ENCODE peak calls at places on chromosomes 3 and 15, in four cellular contexts. Q is K562; W is activated CD4-positive, alpha-beta T cell treated with anti-CD3 and anti-CD28 coated beads for 24 hours; Y is stimulated activated CD8-positive, alpha-beta memory T cell treated with anti-CD3 and anti-CD28 coated beads, Interleukin-7, amount 100 ng/mL, for 4 hours. G is an unnamed sample.

GRCh38 chr15:33111051-33111451 is 83.5 kb downstream of the FMN1 start:
- DNase-seq in Q (no peak), W (no peak), Y (no peak), G (no peak)

GRCh38 chr3:197022405-197023231 is 7.0 kb downstream of the MELTF start:
- DNase-seq in Q (no peak), W (no peak), Y (no peak), G (peak; percentile 68)

GRCh38 chr15:40964006-40964405 is 10.7 kb downstream of the CHAC1 start:
- DNase-seq in Q (peak; percentile 39), W (no peak), Y (no peak), G (no peak)

GRCh38 chr3:115279939-115280338 is 132.9 kb upstream of the ZBTB20 start:
- DNase-seq in Q (no peak), W (no peak), Y (no peak), G (no peak)

GRCh38 chr3:171640520-171641412 is 169.5 kb downstream of the PLD1 start:
- DNase-seq in Q (no peak), W (no peak), Y (no peak), G (no peak)

GRCh38 chr3:181756645-181757044 is 44.9 kb downstream of the SOX2 start:
- DNase-seq in Q (no peak), W (no peak), Y (no peak), G (peak; percentile 52)

GRCh38 chr3:152309535-152310317 is 41.0 kb downstream of the MBNL1 start:
- DNase-seq in Q (no peak), W (no peak), Y (no peak), G (no peak)

GRCh38 chr3:55718475-55718874 is 231.4 kb upstream of the WNT5A start:
- DNase-seq in Q (no peak), W (no peak), Y (no peak), G (no peak)

GRCh38 chr15:26201177-26201858 is 338.2 kb upstream of the ATP10A start:
- DNase-seq in Q (no peak), W (no peak), Y (no peak), G (peak; percentile 38)

GRCh38 chr3:120177151-120177550 is 82.9 kb upstream of the GSK3B start:
- DNase-seq in Q (no peak), W (no peak), Y (no peak), G (peak; percentile 43)

GRCh38 chr3:159829056-159829995 is 159.3 kb upstream of the IL12A start:
- DNase-seq in Q (no peak), W (no peak), Y (no peak), G (no peak)

GRCh38 chr15:85495096-85495495 is 114.7 kb downstream of the AKAP13 start:
- DNase-seq in Q (no peak), W (no peak), Y (no peak), G (no peak)

GRCh38 chr15:75327005-75327404 is 8.9 kb upstream of the COMMD4 start:
- DNase-seq in Q (no peak), W (no peak), Y (no peak), G (peak; percentile 43)

GRCh38 chr15:59380902-59381610 is 8.4 kb upstream of the MYO1E start:
- DNase-seq in Q (no peak), W (no peak), Y (no peak), G (no peak)

GRCh38 chr15:86620636-86621349 is 541.1 kb downstream of the AGBL1 start:
- DNase-seq in Q (no peak), W (no peak), Y (no peak), G (no peak)

GRCh38 chr3:160018959-160019358 is 30.3 kb downstream of the IL12A start:
- DNase-seq in Q (no peak), W (no peak), Y (no peak), G (no peak)

GRCh38 chr3:46091971-46092703 is 64.9 kb upstream of the XCR1 start:
- DNase-seq in Q (no peak), W (no peak), Y (no peak), G (no peak)

GRCh38 chr15:85403745-85404144 is 23.3 kb downstream of the AKAP13 start:
- DNase-seq in Q (no peak), W (no peak), Y (no peak), G (no peak)

GRCh38 chr15:76343313-76343996 is 6.9 kb downstream of the ISL2 start:
- DNase-seq in Q (no peak), W (no peak), Y (no peak), G (peak; percentile 30)

GRCh38 chr3:16884084-16884747 is 539 bp upstream of the PLCL2 start:
- DNase-seq in Q (peak; percentile 70), W (peak; percentile 64), Y (peak; percentile 72), G (peak; percentile 98)

GRCh38 chr3:32577621-32578556 is 7.2 kb upstream of the DYNC1LI1 start:
- DNase-seq in Q (no peak), W (no peak), Y (no peak), G (no peak)

GRCh38 chr3:124669470-124669869 is 60.8 kb upstream of the UMPS start:
- DNase-seq in Q (no peak), W (no peak), Y (no peak), G (no peak)

GRCh38 chr3:194043516-194043915 is 92.4 kb upstream of the HES1 start:
- DNase-seq in Q (peak; percentile 32), W (no peak), Y (no peak), G (no peak)

GRCh38 chr3:46163551-46163981 is 44.5 kb downstream of the CCR1 start:
- DNase-seq in Q (no peak), W (no peak), Y (no peak), G (no peak)

GRCh38 chr15:49038382-49038781 is 7.9 kb downstream of the SECISBP2L start:
- DNase-seq in Q (no peak), W (no peak), Y (no peak), G (no peak)

GRCh38 chr3:50630916-50631315 is 14.0 kb downstream of the MAPKAPK3 start:
- DNase-seq in Q (no peak), W (no peak), Y (no peak), G (no peak)

GRCh38 chr15:63601026-63601726 is 4.0 kb downstream of the FBXL22 start:
- DNase-seq in Q (no peak), W (peak; percentile 34), Y (peak; percentile 45), G (peak; percentile 79)

GRCh38 chr3:111848778-111849177 is 10.3 kb upstream of the PHLDB2 start:
- DNase-seq in Q (no peak), W (no peak), Y (no peak), G (no peak)

GRCh38 chr3:37991823-37992222 is 1.2 kb downstream of the VILL start:
- DNase-seq in Q (no peak), W (no peak), Y (no peak), G (peak; percentile 43)

GRCh38 chr3:62172199-62172598 is 201.2 kb downstream of the FEZF2 start:
- DNase-seq in Q (no peak), W (no peak), Y (no peak), G (no peak)

GRCh38 chr3:5136619-5137429 is 14.7 kb downstream of the ARL8B start:
- DNase-seq in Q (no peak), W (peak; percentile 19), Y (no peak), G (peak; percentile 38)

GRCh38 chr15:80323285-80323684 is 71.3 kb upstream of the CTXND1 start:
- DNase-seq in Q (no peak), W (no peak), Y (no peak), G (no peak)

GRCh38 chr15:44215594-44215993 is 20.5 kb upstream of the FRMD5 start:
- DNase-seq in Q (no peak), W (no peak), Y (no peak), G (no peak)

G was measured in H7.